ENCODE peak calls at places on chromosome 16, in six cellular contexts. A is nephron progenitor cell, J is endothelial cell, K is type B pancreatic cell, D is pancreas, R is cardiac fibroblast. X is an unnamed sample.
A peak's percentile ranks its signal among the peaks of the same experiment; 100 is the strongest.

GRCh38 chr16:13492046-13492445 is 427.9 kb upstream of the ERCC4 start:
- DNase-seq in A (no peak), J (no peak), K (no peak), D (no peak), R (no peak), X (no peak)

GRCh38 chr16:56301391-56301850 is 110.1 kb downstream of the GNAO1 start:
- DNase-seq in A (no peak), J (no peak), K (no peak), D (no peak), R (peak; percentile 43), X (no peak)

GRCh38 chr16:82761236-82761635 is 134.5 kb downstream of the CDH13 start:
- DNase-seq in A (no peak), J (no peak), K (no peak), D (peak; percentile 42), R (peak; percentile 86), X (no peak)

GRCh38 chr16:84303023-84303422 is 8.3 kb downstream of the WFDC1 start:
- DNase-seq in A (no peak), J (no peak), K (no peak), D (no peak), R (no peak), X (no peak)

GRCh38 chr16:3454093-3454492 is 10.6 kb downstream of the NAA60 start:
- DNase-seq in A (no peak), J (no peak), K (no peak), D (no peak), R (no peak), X (no peak)

GRCh38 chr16:54286330-54287017 is at the start of gene IRX3:
- DNase-seq in A (peak; percentile 83), J (peak; percentile 83), K (peak; percentile 84), D (peak; percentile 69), R (peak; percentile 94), X (peak; percentile 70)

GRCh38 chr16:61721561-61721960 is 314.7 kb downstream of the CDH8 start:
- DNase-seq in A (no peak), J (no peak), K (no peak), D (no peak), R (peak; percentile 58), X (no peak)

GRCh38 chr16:31334934-31335333 is 20.0 kb upstream of the ITGAX start:
- DNase-seq in A (no peak), J (no peak), K (peak; percentile 7), D (no peak), R (no peak), X (no peak)

GRCh38 chr16:11862489-11862888 is 11.1 kb upstream of the RSL1D1 start:
- DNase-seq in A (no peak), J (no peak), K (no peak), D (no peak), R (no peak), X (no peak)

GRCh38 chr16:62406387-62406786 is 370.1 kb upstream of the CDH8 start:
- DNase-seq in A (no peak), J (no peak), K (no peak), D (no peak), R (no peak), X (no peak)

DNA sequence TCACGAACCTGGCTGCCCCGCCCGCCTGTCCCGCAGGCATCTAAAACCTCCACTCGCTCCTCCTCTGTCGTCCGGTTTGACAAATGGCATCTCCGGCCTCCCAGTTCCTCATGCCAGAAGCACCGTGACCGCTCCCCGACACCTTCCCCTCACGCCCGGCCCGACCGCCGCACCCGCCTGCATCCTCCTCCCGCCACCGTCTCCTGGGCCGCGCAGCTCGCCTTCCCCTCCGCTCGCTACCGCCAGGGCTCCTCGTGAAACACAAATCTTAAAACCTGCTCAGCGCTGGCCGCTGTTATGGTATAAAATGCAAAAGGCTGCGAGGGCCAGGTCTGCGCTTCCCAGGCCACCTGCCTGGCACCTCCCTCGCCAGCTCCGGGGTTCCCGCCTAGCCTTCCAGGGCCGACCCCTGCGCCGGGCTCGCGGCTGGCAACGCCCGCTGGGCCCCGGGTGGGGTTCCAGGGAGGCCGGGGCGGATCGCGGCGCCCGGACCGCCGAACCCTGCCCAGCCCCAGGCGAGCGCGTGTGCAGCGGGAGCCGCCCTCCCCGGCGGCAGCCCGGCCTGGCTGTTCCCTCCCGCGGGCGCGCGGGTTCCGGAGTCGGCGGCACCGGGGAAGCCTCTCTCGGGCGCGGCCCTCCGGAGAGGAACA is 488 bp downstream of the SPSB3 start:
- DNase-seq in A (peak; percentile 61), J (peak; percentile 36), K (no peak), D (peak; percentile 68), R (peak; percentile 28), X (no peak)
- TF ChIP-seq CTCF in A (no peak), J (peak; percentile 34), K (peak; percentile 56), D (no peak), R (peak; percentile 20), X (peak; percentile 43)

DNA sequence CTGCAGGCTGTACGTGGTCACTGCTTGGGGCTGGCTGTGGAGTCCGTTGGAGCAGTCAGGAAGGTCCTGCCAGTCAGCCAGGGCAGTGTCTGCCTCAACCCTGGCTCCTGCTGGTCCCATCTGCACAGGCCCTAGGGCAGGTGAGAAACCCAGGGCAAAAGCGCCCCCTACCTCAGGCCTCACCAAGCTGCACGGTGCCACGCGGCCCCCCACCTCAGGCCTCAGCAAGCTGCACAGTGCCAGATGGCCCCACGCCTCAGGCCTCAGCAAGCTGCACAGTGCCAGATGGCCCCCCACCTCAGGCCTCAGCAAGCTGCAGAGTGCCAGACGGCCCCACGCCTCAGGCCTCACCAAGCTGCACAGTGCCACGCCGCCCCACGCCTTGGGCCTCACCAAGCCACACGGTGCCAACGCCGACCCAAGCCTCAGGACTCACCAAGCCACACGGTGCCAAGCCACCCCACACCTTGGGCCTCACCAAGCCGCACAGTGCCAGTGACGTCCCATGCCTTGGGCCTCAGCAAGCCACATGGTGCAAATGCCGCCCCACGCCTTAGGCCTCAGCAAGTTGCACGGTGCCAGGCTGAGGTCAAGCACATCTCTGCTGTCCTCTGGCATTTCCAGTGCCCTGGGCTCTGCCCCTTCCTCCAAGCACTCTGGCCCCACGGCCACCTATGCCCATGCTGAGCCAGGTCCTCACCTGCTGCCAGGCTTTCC is 5.5 kb downstream of the TMEM204 start:
- DNase-seq in A (no peak), J (no peak), K (no peak), D (peak; percentile 18), R (no peak), X (no peak)
- TF ChIP-seq CTCF in A (no peak), J (no peak), K (no peak), D (no peak), R (no peak), X (no peak)

GRCh38 chr16:77918792-77919707 is 103.3 kb upstream of the CLEC3A start:
- DNase-seq in A (no peak), J (no peak), K (no peak), D (no peak), R (no peak), X (no peak)

GRCh38 chr16:77919761-77920415 is 102.5 kb upstream of the CLEC3A start:
- DNase-seq in A (no peak), J (no peak), K (no peak), D (no peak), R (no peak), X (no peak)

GRCh38 chr16:77920984-77921383 is 101.4 kb upstream of the CLEC3A start:
- DNase-seq in A (no peak), J (no peak), K (no peak), D (no peak), R (no peak), X (no peak)

DNA sequence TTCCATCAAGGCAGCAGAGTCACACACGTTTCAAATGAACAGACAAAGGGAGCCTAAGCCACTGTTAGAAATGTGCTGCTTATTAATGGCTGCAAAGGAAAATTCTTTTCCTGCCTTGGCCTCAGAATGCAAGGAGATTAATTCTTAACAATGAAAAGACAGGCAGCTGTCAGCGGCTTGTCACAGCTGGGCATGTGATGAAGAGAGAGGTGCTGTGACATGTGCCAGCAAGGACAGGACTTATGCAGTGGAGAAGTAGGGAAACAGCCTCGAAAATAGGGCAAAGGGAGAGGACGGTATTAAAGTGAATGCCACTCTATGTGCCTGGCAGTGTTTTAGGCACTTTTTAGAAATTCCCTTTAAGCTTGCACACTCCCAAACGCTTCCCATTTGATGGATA is 100.0 kb upstream of the CLEC3A start:
- DNase-seq in A (no peak), J (no peak), K (no peak), D (no peak), R (no peak), X (no peak)
- TF ChIP-seq CTCF in A (no peak), J (no peak), K (no peak), D (no peak), R (no peak), X (no peak)

DNA sequence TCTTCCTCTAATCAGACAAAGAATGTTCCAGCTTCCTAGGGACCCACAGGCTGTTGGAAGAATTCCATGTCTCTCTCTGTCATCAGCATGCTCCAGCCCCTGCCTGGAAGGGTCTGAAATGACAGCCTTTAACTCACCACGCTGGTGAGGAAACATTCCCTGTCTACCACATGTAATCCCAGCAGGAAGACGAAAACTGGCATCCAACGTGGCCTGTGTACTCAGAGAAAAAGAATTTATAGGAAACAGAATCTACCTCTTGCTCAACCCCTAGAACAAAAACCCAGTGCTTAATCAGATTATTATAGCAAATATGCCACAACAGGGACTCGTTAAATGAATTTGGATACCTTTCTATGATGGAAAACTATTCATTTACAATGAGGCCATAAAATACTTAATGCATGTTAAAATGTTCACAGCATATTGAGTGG is 147.3 kb upstream of the FOXF1 start:
- DNase-seq in A (no peak), J (no peak), K (no peak), D (no peak), R (peak; percentile 75), X (no peak)
- TF ChIP-seq CTCF in A (no peak), J (no peak), K (no peak), D (no peak), R (no peak), X (no peak)

GRCh38 chr16:72848759-72849664 is 198.9 kb downstream of the ZFHX3 start:
- DNase-seq in A (peak; percentile 53), J (no peak), K (no peak), D (peak; percentile 94), R (peak; percentile 96), X (no peak)
- TF ChIP-seq CTCF in A (no peak), J (no peak), K (no peak), D (no peak), R (no peak), X (no peak)

GRCh38 chr16:67924140-67924906 is 7.3 kb downstream of the CTRL start:
- DNase-seq in A (no peak), J (no peak), K (no peak), D (peak; percentile 61), R (no peak), X (no peak)

GRCh38 chr16:67927131-67927941 is 4.3 kb downstream of the CTRL start:
- DNase-seq in A (no peak), J (no peak), K (no peak), D (peak; percentile 68), R (no peak), X (no peak)

GRCh38 chr16:67928147-67928546 is 3.5 kb downstream of the CTRL start:
- DNase-seq in A (no peak), J (no peak), K (no peak), D (no peak), R (no peak), X (no peak)

GRCh38 chr16:67928561-67929364 is 2.9 kb downstream of the CTRL start:
- DNase-seq in A (peak; percentile 78), J (peak; percentile 76), K (no peak), D (peak; percentile 84), R (peak; percentile 65), X (peak; percentile 69)

DNA sequence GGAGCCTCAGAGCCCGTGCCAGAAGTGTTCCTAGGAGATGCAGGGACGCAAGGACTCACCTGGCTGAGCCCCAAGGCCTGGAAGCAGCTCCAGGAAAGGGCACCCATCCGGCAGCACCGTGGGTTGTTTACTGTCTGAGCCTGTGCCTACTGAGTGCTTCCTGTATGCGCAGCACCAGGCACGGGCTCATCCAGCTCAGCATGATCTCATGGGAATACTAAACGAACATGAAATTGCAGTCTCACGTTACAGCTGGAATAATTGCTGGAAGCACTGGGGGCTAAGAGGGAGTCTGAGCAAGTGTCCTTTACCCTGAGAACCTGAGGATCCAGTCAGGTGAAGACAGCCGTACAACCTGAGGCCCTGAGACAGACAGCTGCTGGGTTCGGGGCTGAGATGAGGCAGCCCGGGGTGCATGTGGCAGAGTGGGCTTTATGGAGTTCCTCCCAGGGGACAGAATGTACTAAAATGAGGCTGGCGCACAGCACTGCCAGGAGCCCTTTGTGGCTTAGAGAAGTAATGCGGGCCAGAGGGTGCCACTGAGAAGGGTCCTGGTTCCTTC is 5.4 kb downstream of the CTRL start:
- DNase-seq in A (no peak), J (no peak), K (no peak), D (peak; percentile 86), R (peak; percentile 63), X (no peak)
- TF ChIP-seq CTCF in A (no peak), J (no peak), K (peak; percentile 32), D (no peak), R (peak; percentile 15), X (no peak)

X was measured in neural crest cell.